ENCODE peak calls at places on chromosomes 4 and X, in four cellular contexts. A, C, P and O are unnamed samples.

GRCh38 chr4:90357117-90357710 is 230.0 kb downstream of the CCSER1 start:
- DNase-seq in A (peak; percentile 91), C (no peak), P (peak; percentile 1), O (peak; percentile 48)

GRCh38 chr4:110087116-110087708 is 111.2 kb downstream of the ELOVL6 start:
- DNase-seq in P (peak; percentile 80), C (no peak), A (peak; percentile 84), O (peak; percentile 73)

GRCh38 chr4:88264338-88264737 is 20.0 kb downstream of the PPM1K start:
- DNase-seq in P (no peak), C (no peak), A (no peak), O (no peak)

GRCh38 chr4:156931267-156931666 is 40.3 kb downstream of the PDGFC start:
- DNase-seq in P (peak; percentile 57), C (no peak), A (peak; percentile 92), O (peak; percentile 89)

GRCh38 chr4:179492260-179492844 is 2050.1 kb upstream of the AGA start:
- DNase-seq in P (no peak), C (no peak), A (no peak), O (no peak)

GRCh38 chrX:153878969-153879653 is 6.9 kb downstream of the L1CAM start:
- DNase-seq in A (peak; percentile 12), P (no peak), C (no peak), O (no peak)

GRCh38 chr4:22412013-22412412 is 103.9 kb downstream of the ADGRA3 start:
- DNase-seq in P (no peak), C (no peak), A (no peak), O (no peak)

GRCh38 chr4:119268466-119268865 is 53.5 kb downstream of the FABP2 start:
- DNase-seq in P (no peak), A (no peak), C (no peak), O (peak; percentile 17)

GRCh38 chr4:134145369-134145768 is 56.2 kb downstream of the PABPC4L start:
- DNase-seq in P (no peak), C (no peak), A (no peak), O (no peak)

GRCh38 chr4:2257361-2258001 is 4.4 kb downstream of the MXD4 start:
- DNase-seq in P (no peak), C (peak; percentile 14), A (no peak), O (no peak)

GRCh38 chrX:136130931-136131843 is 16.1 kb upstream of the FHL1 start:
- DNase-seq in C (no peak), P (peak; percentile 82), A (peak; percentile 91), O (peak; percentile 88)

GRCh38 chr4:136355970-136356369 is 1176.3 kb downstream of the PCDH18 start:
- DNase-seq in C (no peak), A (no peak), P (no peak), O (no peak)

GRCh38 chr4:159048166-159048886 is 54.6 kb upstream of the RAPGEF2 start:
- DNase-seq in C (peak; percentile 77), A (peak; percentile 81), P (no peak), O (peak; percentile 79)

GRCh38 chrX:132413459-132413858 is 75.4 kb downstream of the MBNL3 start:
- DNase-seq in C (peak; percentile 61), P (no peak), A (no peak), O (no peak)
- TF ChIP-seq CTCF in C (peak; percentile 14), P (no peak), A (no peak), O (no peak)

DNA sequence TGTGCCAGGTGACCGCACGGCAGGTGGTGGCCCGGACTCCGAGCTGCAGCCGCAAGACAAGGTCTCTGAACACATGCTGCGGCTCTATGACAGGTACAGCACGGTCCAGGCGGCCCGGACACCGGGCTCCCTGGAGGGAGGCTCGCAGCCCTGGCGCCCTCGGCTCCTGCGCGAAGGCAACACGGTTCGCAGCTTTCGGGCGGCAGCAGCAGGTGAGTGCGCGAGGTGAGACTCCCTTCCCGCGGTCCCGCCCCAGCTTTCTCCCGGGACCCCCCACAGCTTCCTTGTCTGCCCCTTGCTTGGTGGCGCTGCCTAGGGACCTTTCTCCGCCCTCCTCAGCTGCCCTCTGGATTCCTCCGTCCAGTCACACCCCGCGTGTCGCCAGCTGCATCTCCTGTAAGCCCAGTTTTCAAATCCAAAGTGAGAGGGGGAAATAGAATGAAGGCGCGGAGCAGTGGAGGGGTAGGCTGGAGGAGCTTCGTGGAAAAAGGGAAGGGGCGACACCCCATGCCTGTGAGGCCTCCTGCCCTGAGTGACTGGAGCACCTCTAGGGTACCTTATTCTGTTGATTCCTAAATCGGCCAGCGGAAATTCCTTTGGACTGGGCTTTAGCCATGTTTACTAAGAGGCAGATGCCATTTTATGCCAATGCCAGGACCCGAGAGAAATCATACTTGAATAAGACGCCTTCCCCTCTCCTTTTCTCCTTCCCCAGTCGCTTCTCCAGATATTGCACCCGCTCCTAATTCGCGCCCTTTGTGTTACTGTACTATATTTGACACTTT is 1.1 kb downstream of the BMP3 start:
- DNase-seq in C (no peak), P (no peak), A (no peak), O (no peak)
- H3K4me3 ChIP-seq in C (no peak overlapping the region), P (peak overlapping the region; percentile 45), A (no peak overlapping the region), O (no peak overlapping the region)

GRCh38 chr4:69822198-69822597 is 37.7 kb downstream of the SULT1E1 start:
- DNase-seq in C (no peak), P (no peak), A (no peak), O (no peak)

GRCh38 chr4:69823048-69823447 is 36.9 kb downstream of the SULT1E1 start:
- DNase-seq in C (no peak), P (no peak), A (no peak), O (no peak)

GRCh38 chr4:69818060-69818639 is 41.8 kb downstream of the SULT1E1 start:
- DNase-seq in P (no peak), C (no peak), A (no peak), O (no peak)

GRCh38 chr4:69828828-69829227 is 31.1 kb downstream of the SULT1E1 start:
- DNase-seq in A (peak; percentile 63), C (no peak), P (no peak), O (no peak)

DNA sequence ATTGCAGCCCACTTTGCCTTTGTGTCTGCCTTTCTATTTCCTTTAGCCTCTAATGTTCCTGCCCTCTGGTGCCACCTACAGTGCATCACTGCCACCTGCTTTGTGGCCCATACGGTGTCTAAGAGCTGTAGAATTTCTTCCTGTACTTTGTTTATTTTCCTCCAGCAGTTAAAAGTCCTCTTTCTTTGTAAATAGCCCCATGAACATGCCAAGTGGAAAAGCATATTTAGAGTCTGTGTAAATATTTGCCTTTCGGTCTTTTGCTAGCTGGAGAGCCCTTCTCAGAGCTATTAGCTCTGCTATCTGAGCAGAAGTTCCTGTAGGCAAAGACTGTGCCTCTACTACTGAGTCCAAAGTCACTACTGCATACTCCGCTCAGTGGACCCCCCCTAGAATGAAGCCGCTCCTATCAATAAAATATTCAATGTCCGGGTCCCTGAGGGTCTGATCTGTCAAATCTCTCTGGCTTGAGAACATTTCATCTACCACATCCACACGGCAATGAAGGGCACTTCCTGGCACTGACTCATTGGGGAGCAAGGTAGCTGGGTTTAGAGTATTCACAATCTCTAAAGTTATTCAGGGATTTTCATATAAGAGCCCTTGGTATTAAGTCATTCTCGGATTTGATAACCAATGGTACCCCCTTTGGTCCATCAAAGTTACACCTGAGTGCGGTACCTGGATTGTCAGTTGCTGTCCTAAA is 36.3 kb downstream of the SULT1E1 start:
- DNase-seq in P (no peak), C (peak; percentile 64), A (peak; percentile 81), O (no peak)
- TF ChIP-seq CTCF in P (no peak), C (peak; percentile 67), A (peak; percentile 86), O (peak; percentile 25)

GRCh38 chr4:40201898-40202297 is 5.1 kb downstream of the RHOH start:
- DNase-seq in A (no peak), C (no peak), P (no peak), O (no peak)

GRCh38 chr4:40202474-40202873 is 5.6 kb downstream of the RHOH start:
- DNase-seq in P (no peak), A (no peak), C (no peak), O (no peak)

GRCh38 chr4:40199999-40200880 is 3.4 kb downstream of the RHOH start:
- DNase-seq in P (no peak), A (peak; percentile 84), C (no peak), O (peak; percentile 61)

GRCh38 chr4:40199179-40199670 is 2.4 kb downstream of the RHOH start:
- DNase-seq in P (no peak), A (no peak), C (no peak), O (no peak)

DNA sequence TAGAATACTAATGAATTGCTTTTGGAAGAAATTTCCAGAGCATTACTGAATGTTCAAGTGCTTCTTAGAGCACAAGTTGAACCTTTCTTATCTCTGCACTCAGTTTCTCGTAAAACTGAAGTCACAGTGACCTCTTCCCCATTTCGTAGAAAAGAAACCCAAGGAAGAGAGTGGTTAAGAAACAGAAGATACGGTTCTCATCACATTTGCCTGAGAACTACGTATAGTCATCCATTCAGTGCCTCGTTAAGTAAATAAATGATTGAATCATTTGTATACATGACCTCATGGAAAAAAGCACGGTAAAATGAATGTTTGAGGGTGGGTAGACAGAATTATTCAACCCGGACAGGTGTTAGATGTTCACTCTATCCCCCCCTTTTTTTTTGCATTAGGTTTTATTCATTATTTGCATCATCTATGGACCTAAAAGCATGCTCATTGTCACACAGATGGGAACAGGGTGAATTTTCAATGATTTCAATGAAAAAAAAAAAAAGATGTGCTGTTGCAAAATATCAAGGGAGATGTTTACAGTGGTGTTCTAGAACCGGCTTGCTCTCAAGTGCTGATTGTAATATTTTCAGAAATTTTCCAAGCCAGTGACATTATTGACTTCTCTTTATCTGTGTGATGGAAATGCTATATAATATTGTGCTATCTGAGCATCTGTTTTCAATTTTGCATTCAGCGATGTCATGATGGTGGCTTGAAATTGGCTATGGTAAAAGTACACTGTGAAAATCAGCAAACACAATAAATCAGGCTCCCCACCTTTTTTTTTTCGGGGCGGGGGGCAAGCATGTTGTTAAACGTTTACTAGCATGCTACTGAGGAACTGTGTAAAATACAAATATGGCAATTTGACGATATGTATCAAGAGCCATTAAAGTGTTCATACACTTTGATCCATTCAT is 4.3 kb downstream of the RHOH start:
- DNase-seq in A (peak; percentile 77), P (no peak), C (no peak), O (peak; percentile 94)
- H3K4me3 ChIP-seq in A (no peak overlapping the region), P (no peak overlapping the region), C (no peak overlapping the region), O (peak overlapping the region; percentile 5)

GRCh38 chrX:75623535-75623934 is 100.7 kb upstream of the ZDHHC15 start:
- DNase-seq in P (no peak), A (peak; percentile 1), C (no peak), O (no peak)
- TF ChIP-seq CTCF in P (no peak), A (peak; percentile 2), C (no peak), O (no peak)

GRCh38 chrX:38870386-38870895 is 69.2 kb downstream of the MID1IP1 start:
- DNase-seq in A (no peak), P (no peak), C (no peak), O (no peak)
- H3K4me3 ChIP-seq in A (no peak overlapping the region), P (no peak overlapping the region), C (no peak overlapping the region), O (no peak overlapping the region)